ENCODE peak calls at places on chromosomes 3 and 15, in four cellular contexts. U is prostate gland, C is tibial nerve, M is NB4. Z is an unnamed sample.

GRCh38 chr3:114860526-114860925 is 286.6 kb downstream of the ZBTB20 start:
- DNase-seq in U (no peak), C (no peak), M (no peak), Z (no peak)

GRCh38 chr3:26845194-26845593 is 222.6 kb downstream of the LRRC3B start:
- DNase-seq in U (no peak), C (no peak), M (no peak), Z (no peak)

GRCh38 chr3:46585799-46586693 is 19.9 kb upstream of the LRRC2 start:
- DNase-seq in U (no peak), C (no peak), M (no peak), Z (no peak)

GRCh38 chr3:115272036-115272824 is 125.1 kb upstream of the ZBTB20 start:
- DNase-seq in U (no peak), C (no peak), M (no peak), Z (no peak)

GRCh38 chr3:184117649-184118048 is 17.5 kb upstream of the EIF2B5 start:
- DNase-seq in U (no peak), C (no peak), M (no peak), Z (no peak)

GRCh38 chr15:77530576-77530975 is 102.1 kb downstream of the LINGO1 start:
- DNase-seq in U (no peak), C (no peak), M (no peak), Z (no peak)

GRCh38 chr3:138113309-138113708 is 2.1 kb downstream of the DZIP1L start:
- DNase-seq in U (no peak), C (no peak), M (peak), Z (no peak)

GRCh38 chr15:31306426-31307269 is 20.0 kb upstream of the KLF13 start:
- DNase-seq in U (no peak), C (no peak), M (peak), Z (peak)

GRCh38 chr3:69784854-69785523 is 45.7 kb downstream of the MITF start:
- DNase-seq in U (no peak), C (no peak), M (no peak), Z (peak)

GRCh38 chr3:27623085-27623753 is 98.9 kb downstream of the EOMES start:
- DNase-seq in U (no peak), C (no peak), M (no peak), Z (no peak)

GRCh38 chr3:98561727-98562521 is 30.1 kb downstream of the GPR15 start:
- DNase-seq in U (no peak), C (no peak), M (peak), Z (no peak)

GRCh38 chr3:125134952-125135351 is 77.6 kb downstream of the SLC12A8 start:
- DNase-seq in U (no peak), C (no peak), M (no peak), Z (no peak)

GRCh38 chr3:195135921-195136320 is 135.0 kb downstream of the XXYLT1 start:
- DNase-seq in U (no peak), C (no peak), M (no peak), Z (no peak)

GRCh38 chr15:80620931-80621330 is 74.2 kb upstream of the ABHD17C start:
- DNase-seq in U (no peak), C (no peak), M (no peak), Z (no peak)

GRCh38 chr3:123503200-123503599 is 54.3 kb upstream of the ADCY5 start:
- DNase-seq in U (no peak), C (no peak), M (no peak), Z (no peak)

GRCh38 chr3:192207661-192208060 is 519.7 kb downstream of the FGF12 start:
- DNase-seq in U (peak), C (no peak), M (no peak), Z (no peak)

GRCh38 chr15:60255390-60255789 is 142.4 kb downstream of the ANXA2 start:
- DNase-seq in U (peak), C (peak), M (peak), Z (peak)

GRCh38 chr15:28191832-28192231 is 92.7 kb upstream of the OCA2 start:
- DNase-seq in U (peak), C (peak), M (peak), Z (no peak)

GRCh38 chr15:90423920-90424319 is 35.9 kb downstream of the IQGAP1 start:
- DNase-seq in U (no peak), C (no peak), M (no peak), Z (no peak)

GRCh38 chr15:27792756-27793264 is 306.3 kb downstream of the OCA2 start:
- DNase-seq in U (no peak), C (no peak), M (no peak), Z (no peak)

GRCh38 chr3:192514081-192514753 is 213.1 kb downstream of the FGF12 start:
- DNase-seq in U (no peak), C (no peak), M (peak), Z (no peak)

GRCh38 chr3:195909294-195909644 is 918 bp upstream of the TNK2 start:
- DNase-seq in U (no peak), C (no peak), M (peak), Z (no peak)

GRCh38 chr3:152428577-152428976 is 159.8 kb downstream of the MBNL1 start:
- DNase-seq in U (no peak), C (no peak), M (no peak), Z (no peak)

GRCh38 chr15:40340740-40341400 is at the start of gene CCDC9B:
- DNase-seq in U (peak), C (peak), M (no peak), Z (peak)

GRCh38 chr3:14788644-14789043 is 30.1 kb upstream of the FGD5 start:
- DNase-seq in U (no peak), C (no peak), M (no peak), Z (no peak)

GRCh38 chr3:136644200-136644599 is 108.0 kb downstream of the STAG1 start:
- DNase-seq in U (no peak), C (no peak), M (no peak), Z (no peak)

DNA sequence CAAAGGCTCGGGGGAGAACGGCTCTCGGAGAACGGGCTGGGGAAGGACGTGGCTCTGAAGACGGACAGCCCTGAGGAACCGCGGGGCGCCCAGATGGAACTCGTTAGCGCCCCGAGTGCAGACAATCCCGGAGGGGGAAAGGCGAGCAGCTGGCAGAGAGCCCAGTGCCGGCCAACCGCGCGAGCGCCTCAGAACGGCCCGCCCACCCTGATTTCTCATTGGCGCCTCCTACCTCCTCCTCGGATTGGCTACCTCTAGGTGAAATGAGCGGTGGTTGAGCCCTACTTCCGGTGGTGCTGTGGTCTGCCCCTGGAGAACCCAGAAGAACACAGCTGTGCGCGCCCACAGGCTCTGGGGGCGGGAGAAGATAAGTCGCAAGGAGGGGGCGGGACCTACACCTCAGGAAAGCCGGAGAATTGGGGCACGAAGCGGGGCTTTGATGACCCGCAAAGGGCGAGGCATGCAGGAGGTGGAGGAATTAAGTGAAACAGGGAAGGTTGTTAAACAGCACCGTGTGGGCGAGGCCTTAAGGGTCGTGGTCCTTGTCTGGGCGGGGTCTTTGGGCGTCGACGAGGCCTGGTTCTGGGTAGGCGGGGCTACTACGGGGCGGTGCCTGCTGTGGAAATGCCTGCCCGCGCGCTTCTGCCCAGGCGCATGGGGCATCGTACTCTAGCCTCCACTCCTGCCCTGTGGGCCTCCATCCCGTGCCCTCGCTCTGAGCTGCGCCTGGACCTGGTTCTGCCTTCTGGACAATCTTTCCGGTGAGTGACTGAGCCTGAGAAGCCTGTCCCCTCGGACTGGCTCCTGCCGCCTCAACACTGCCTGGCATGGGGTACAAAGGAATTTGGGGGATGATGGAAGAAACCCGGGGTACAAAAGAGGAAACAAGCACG is at the start of gene OGG1:
- DNase-seq in U (peak), C (peak), M (peak), Z (peak)
- TF ChIP-seq POLR2A in U (peak), C (peak), M (peak), Z (no peak)

GRCh38 chr3:50609071-50609742 is 2.4 kb downstream of the CISH start:
- DNase-seq in U (no peak), C (no peak), M (peak), Z (no peak)
- H3K4me3 ChIP-seq in U (no peak), C (no peak), M (peak), Z (no peak)

GRCh38 chr3:100024520-100025303 is 89.6 kb downstream of the FILIP1L start:
- DNase-seq in U (no peak), C (no peak), M (no peak), Z (no peak)
- TF ChIP-seq CTCF in U (no peak), C (no peak), M (no peak), Z (no peak)

GRCh38 chr3:187025254-187025655 is 94.9 kb downstream of the ST6GAL1 start:
- DNase-seq in U (no peak), C (no peak), M (no peak), Z (no peak)
- TF ChIP-seq POLR2A in U (no peak), C (no peak), M (no peak), Z (no peak)

GRCh38 chr3:100047455-100048141 is 66.7 kb downstream of the FILIP1L start:
- DNase-seq in U (no peak), C (no peak), M (peak), Z (no peak)
- H3K4me3 ChIP-seq in U (no peak), C (no peak), M (no peak), Z (no peak)

GRCh38 chr3:168088106-168088722 is 7.5 kb downstream of the GOLIM4 start:
- DNase-seq in U (no peak), C (no peak), M (peak), Z (no peak)
- TF ChIP-seq CTCF in U (no peak), C (no peak), M (peak), Z (no peak)

DNA sequence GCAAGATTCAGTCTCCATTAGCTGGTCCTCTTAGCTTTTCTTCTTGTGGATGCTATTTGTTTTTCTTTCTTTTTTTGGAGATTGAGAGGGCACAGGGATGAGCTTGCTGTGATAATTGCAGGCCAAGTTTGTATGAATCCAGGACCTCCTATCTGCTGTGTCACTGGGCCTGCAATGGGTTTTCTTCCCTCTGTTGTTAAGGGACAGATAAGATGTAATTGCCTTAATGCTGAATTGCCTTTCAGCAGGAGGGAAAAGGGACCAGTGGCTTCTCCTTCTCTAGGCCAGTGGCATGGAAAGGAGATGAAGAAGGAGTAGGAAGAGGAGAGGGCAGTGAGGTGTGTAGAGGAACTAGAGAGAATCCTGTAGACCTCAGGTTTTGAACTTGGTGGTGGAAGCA is 29.9 kb downstream of the PTPRG start:
- DNase-seq in U (no peak), C (no peak), M (no peak), Z (no peak)
- TF ChIP-seq POLR2A in U (no peak), C (no peak), M (no peak), Z (no peak)

GRCh38 chr15:38560456-38560926 is 4.1 kb downstream of the RASGRP1 start:
- DNase-seq in U (no peak), C (no peak), M (no peak), Z (no peak)
- H3K4me3 ChIP-seq in U (no peak), C (no peak), M (no peak), Z (no peak)

DNA sequence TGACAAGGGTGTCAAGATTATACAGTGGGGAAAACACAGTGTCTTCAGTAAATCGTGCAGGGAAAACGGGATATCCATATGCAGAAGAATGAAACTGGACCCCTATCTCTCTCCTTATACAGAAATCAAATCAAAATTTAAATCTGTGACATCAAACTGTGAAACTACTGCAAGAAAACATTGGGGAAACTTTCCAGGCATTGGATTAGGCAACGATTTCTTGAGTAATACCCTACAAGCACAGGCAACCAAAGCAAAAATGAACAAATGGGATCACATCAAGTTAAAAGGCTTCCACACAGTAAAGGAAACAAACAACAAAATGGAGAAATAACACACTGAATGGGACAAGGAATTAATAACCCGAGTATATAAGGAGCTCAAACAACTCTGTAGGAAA is 165.3 kb downstream of the PLCL2 start:
- DNase-seq in U (no peak), C (peak), M (no peak), Z (no peak)
- TF ChIP-seq CTCF in U (no peak), C (no peak), M (no peak), Z (no peak)

Z was measured in lower leg skin.